ENCODE peak calls at places on chromosomes 12 and 14, in eight cellular contexts. One of them, this sample, is unnamed.

GRCh38 chr14:92486881-92487280 is 26.7 kb upstream of the RIN3 start:
- DNase-seq in NCI-H460: no peak
- DNase-seq in stimulated activated CD8-positive, alpha-beta memory T cell treated with anti-CD3 and anti-CD28 coated beads, Interleukin-7, amount 100 ng/mL, for 24 hours: no peak
- DNase-seq in H1: peak
- DNase-seq in fibroblast of villous mesenchyme: peak
- DNase-seq in NCI-H748 treated with DMSO at 0.1 percent for 48 hours: no peak
- DNase-seq in stimulated activated CD4-positive, alpha-beta T cell treated with anti-CD3 and anti-CD28 coated beads, Interleukin-15, amount 100 ng/mL, for 24 hours: no peak
- DNase-seq in HFFc6: no peak
- DNase-seq in this sample: no peak

GRCh38 chr12:104339663-104340062 is 36.1 kb downstream of the EID3 start:
- DNase-seq in NCI-H748 treated with DMSO at 0.1 percent for 48 hours: no peak
- DNase-seq in H1: no peak
- DNase-seq in stimulated activated CD8-positive, alpha-beta memory T cell treated with anti-CD3 and anti-CD28 coated beads, Interleukin-7, amount 100 ng/mL, for 24 hours: no peak
- DNase-seq in fibroblast of villous mesenchyme: no peak
- DNase-seq in stimulated activated CD4-positive, alpha-beta T cell treated with anti-CD3 and anti-CD28 coated beads, Interleukin-15, amount 100 ng/mL, for 24 hours: no peak
- DNase-seq in HFFc6: no peak
- DNase-seq in NCI-H460: no peak
- DNase-seq in this sample: no peak

GRCh38 chr14:38256358-38256840 is 506 bp upstream of the CLEC14A start:
- DNase-seq in NCI-H460: no peak
- DNase-seq in stimulated activated CD4-positive, alpha-beta T cell treated with anti-CD3 and anti-CD28 coated beads, Interleukin-15, amount 100 ng/mL, for 24 hours: no peak
- DNase-seq in HFFc6: no peak
- DNase-seq in fibroblast of villous mesenchyme: no peak
- DNase-seq in NCI-H748 treated with DMSO at 0.1 percent for 48 hours: no peak
- DNase-seq in H1: no peak
- DNase-seq in stimulated activated CD8-positive, alpha-beta memory T cell treated with anti-CD3 and anti-CD28 coated beads, Interleukin-7, amount 100 ng/mL, for 24 hours: no peak
- DNase-seq in this sample: no peak

GRCh38 chr14:52473557-52473956 is 78.7 kb downstream of the TXNDC16 start:
- DNase-seq in H1: no peak
- DNase-seq in stimulated activated CD8-positive, alpha-beta memory T cell treated with anti-CD3 and anti-CD28 coated beads, Interleukin-7, amount 100 ng/mL, for 24 hours: no peak
- DNase-seq in NCI-H748 treated with DMSO at 0.1 percent for 48 hours: no peak
- DNase-seq in HFFc6: peak
- DNase-seq in stimulated activated CD4-positive, alpha-beta T cell treated with anti-CD3 and anti-CD28 coated beads, Interleukin-15, amount 100 ng/mL, for 24 hours: no peak
- DNase-seq in fibroblast of villous mesenchyme: peak
- DNase-seq in NCI-H460: peak
- DNase-seq in this sample: peak

GRCh38 chr14:51283402-51283825 is 43.4 kb downstream of the TMX1 start:
- DNase-seq in stimulated activated CD4-positive, alpha-beta T cell treated with anti-CD3 and anti-CD28 coated beads, Interleukin-15, amount 100 ng/mL, for 24 hours: no peak
- DNase-seq in NCI-H460: peak
- DNase-seq in NCI-H748 treated with DMSO at 0.1 percent for 48 hours: peak
- DNase-seq in HFFc6: peak
- DNase-seq in stimulated activated CD8-positive, alpha-beta memory T cell treated with anti-CD3 and anti-CD28 coated beads, Interleukin-7, amount 100 ng/mL, for 24 hours: no peak
- DNase-seq in H1: no peak
- DNase-seq in fibroblast of villous mesenchyme: peak
- DNase-seq in this sample: peak

GRCh38 chr12:65699251-65699650 is 125.0 kb upstream of the HMGA2 start:
- DNase-seq in H1: no peak
- DNase-seq in stimulated activated CD8-positive, alpha-beta memory T cell treated with anti-CD3 and anti-CD28 coated beads, Interleukin-7, amount 100 ng/mL, for 24 hours: no peak
- DNase-seq in HFFc6: peak
- DNase-seq in stimulated activated CD4-positive, alpha-beta T cell treated with anti-CD3 and anti-CD28 coated beads, Interleukin-15, amount 100 ng/mL, for 24 hours: no peak
- DNase-seq in fibroblast of villous mesenchyme: peak
- DNase-seq in NCI-H460: no peak
- DNase-seq in NCI-H748 treated with DMSO at 0.1 percent for 48 hours: no peak
- DNase-seq in this sample: no peak

GRCh38 chr12:132623072-132623869 is 4.7 kb downstream of the P2RX2 start:
- DNase-seq in stimulated activated CD4-positive, alpha-beta T cell treated with anti-CD3 and anti-CD28 coated beads, Interleukin-15, amount 100 ng/mL, for 24 hours: no peak
- DNase-seq in fibroblast of villous mesenchyme: no peak
- DNase-seq in stimulated activated CD8-positive, alpha-beta memory T cell treated with anti-CD3 and anti-CD28 coated beads, Interleukin-7, amount 100 ng/mL, for 24 hours: no peak
- DNase-seq in HFFc6: no peak
- DNase-seq in H1: no peak
- DNase-seq in NCI-H748 treated with DMSO at 0.1 percent for 48 hours: no peak
- DNase-seq in NCI-H460: no peak
- DNase-seq in this sample: no peak

GRCh38 chr14:65230287-65230728 is 128.0 kb upstream of the MAX start:
- DNase-seq in stimulated activated CD8-positive, alpha-beta memory T cell treated with anti-CD3 and anti-CD28 coated beads, Interleukin-7, amount 100 ng/mL, for 24 hours: no peak
- DNase-seq in NCI-H748 treated with DMSO at 0.1 percent for 48 hours: peak
- DNase-seq in HFFc6: peak
- DNase-seq in NCI-H460: no peak
- DNase-seq in stimulated activated CD4-positive, alpha-beta T cell treated with anti-CD3 and anti-CD28 coated beads, Interleukin-15, amount 100 ng/mL, for 24 hours: no peak
- DNase-seq in H1: no peak
- DNase-seq in fibroblast of villous mesenchyme: no peak
- DNase-seq in this sample: peak